ENCODE peak calls at places on chromosomes 3 and 15, in five cellular contexts. P, G, A, L and D are unnamed samples. For H3K4me1, the result is how much of the 10 kb centered on the place peaks cover.

GRCh38 chr15:47819158-47819557 is 101.9 kb downstream of the SEMA6D start:
- DNase-seq in L (peak), G (no peak), P (no peak), A (no peak), D (no peak)

GRCh38 chr3:50525987-50526386 is 22.6 kb upstream of the CACNA2D2 start:
- DNase-seq in L (peak), P (peak), A (peak), G (no peak), D (no peak)

GRCh38 chr15:99983171-99983891 is 250.1 kb upstream of the LYSMD4 start:
- DNase-seq in P (no peak), L (no peak), G (no peak), A (no peak), D (no peak)

GRCh38 chr3:141508067-141508436 is 21.2 kb downstream of the RASA2 start:
- DNase-seq in A (no peak), P (no peak), L (no peak), G (no peak), D (no peak)

GRCh38 chr3:9797196-9797945 is 4.5 kb downstream of the ARPC4 start:
- DNase-seq in A (no peak), G (no peak), L (no peak), P (no peak), D (no peak)

GRCh38 chr3:32347286-32348125 is 44.1 kb upstream of the CMTM7 start:
- DNase-seq in A (no peak), G (no peak), P (peak), L (peak), D (peak)

GRCh38 chr15:58981808-58982475 is 5.5 kb upstream of the RNF111 start:
- DNase-seq in G (no peak), P (no peak), A (no peak), L (no peak), D (no peak)

GRCh38 chr3:127458698-127459097 is 131.8 kb downstream of the TPRA1 start:
- DNase-seq in P (peak), L (no peak), G (no peak), A (peak), D (peak)

GRCh38 chr3:53772562-53773329 is 73.5 kb downstream of the CHDH start:
- DNase-seq in A (peak), G (no peak), P (no peak), L (no peak), D (no peak)

GRCh38 chr3:158785972-158786371 is 15.9 kb upstream of the MFSD1 start:
- DNase-seq in G (no peak), P (no peak), A (no peak), L (no peak), D (no peak)

GRCh38 chr15:38702178-38702912 is 137.7 kb upstream of the RASGRP1 start:
- DNase-seq in G (no peak), L (no peak), P (peak), A (no peak), D (peak)

GRCh38 chr15:68402432-68403160 is 29.4 kb downstream of the ITGA11 start:
- DNase-seq in P (no peak), L (no peak), A (no peak), G (no peak), D (no peak)

GRCh38 chr3:24616138-24616829 is 121.6 kb upstream of the THRB start:
- DNase-seq in A (no peak), P (peak), G (no peak), L (no peak), D (no peak)

GRCh38 chr3:58707390-58707930 is 40.9 kb upstream of the FAM3D start:
- DNase-seq in L (no peak), G (no peak), A (no peak), P (no peak), D (no peak)

GRCh38 chr3:130480736-130481135 is 36.2 kb upstream of the COL6A6 start:
- DNase-seq in G (no peak), L (peak), P (peak), A (peak), D (peak)

GRCh38 chr15:44550256-44550655 is 13.3 kb downstream of the EIF3J start:
- DNase-seq in P (no peak), G (no peak), A (peak), L (no peak), D (no peak)

GRCh38 chr3:175208316-175208715 is 349.2 kb downstream of the NAALADL2 start:
- DNase-seq in L (no peak), G (no peak), A (peak), P (no peak), D (no peak)

GRCh38 chr3:126124896-126125295 is 41.0 kb upstream of the SLC41A3 start:
- DNase-seq in G (no peak), A (no peak), P (no peak), L (no peak), D (no peak)

GRCh38 chr3:166405465-166405864 is 568.2 kb upstream of the BCHE start:
- DNase-seq in L (no peak), A (no peak), P (no peak), G (no peak), D (no peak)

GRCh38 chr3:128278761-128279593 is 125.7 kb downstream of the EEFSEC start:
- DNase-seq in L (peak), G (no peak), P (peak), A (peak), D (no peak)

GRCh38 chr3:127074900-127075360 is 92.0 kb downstream of the PLXNA1 start:
- DNase-seq in L (peak), G (no peak), A (peak), P (no peak), D (no peak)

GRCh38 chr15:58161436-58161835 is 23.3 kb downstream of the AQP9 start:
- DNase-seq in A (no peak), L (no peak), G (no peak), P (no peak), D (no peak)

GRCh38 chr3:103609472-103609871 is 1174.7 kb downstream of the ZPLD1 start:
- DNase-seq in P (no peak), G (no peak), L (no peak), A (no peak), D (no peak)

GRCh38 chr3:59300727-59301134 is 250.9 kb upstream of the CFAP20DC start:
- DNase-seq in A (peak), L (no peak), P (no peak), G (no peak), D (no peak)

GRCh38 chr15:91116379-91117067 is 16.5 kb downstream of the SV2B start:
- DNase-seq in L (no peak), A (no peak), G (no peak), P (no peak), D (no peak)

GRCh38 chr3:172647823-172648222 is 63.0 kb downstream of the NCEH1 start:
- DNase-seq in P (no peak), L (no peak), G (no peak), A (no peak), D (no peak)

GRCh38 chr3:163490119-163490518 is 1588.2 kb downstream of the SI start:
- DNase-seq in G (no peak), A (peak), L (peak), P (peak), D (peak)

GRCh38 chr3:185691622-185692021 is 105.5 kb downstream of the SENP2 start:
- DNase-seq in L (no peak), P (no peak), A (no peak), G (no peak), D (no peak)

GRCh38 chr3:5235655-5236054 is 48.1 kb downstream of the EDEM1 start:
- DNase-seq in A (no peak), P (no peak), L (no peak), G (no peak), D (no peak)

GRCh38 chr3:155485897-155486296 is 192.4 kb upstream of the STRIT1 start:
- DNase-seq in G (no peak), A (no peak), L (no peak), P (no peak), D (no peak)

GRCh38 chr15:52208306-52208946 is 17.2 kb upstream of the GNB5 start:
- DNase-seq in G (peak), P (peak), A (peak), L (peak), D (peak)

DNA sequence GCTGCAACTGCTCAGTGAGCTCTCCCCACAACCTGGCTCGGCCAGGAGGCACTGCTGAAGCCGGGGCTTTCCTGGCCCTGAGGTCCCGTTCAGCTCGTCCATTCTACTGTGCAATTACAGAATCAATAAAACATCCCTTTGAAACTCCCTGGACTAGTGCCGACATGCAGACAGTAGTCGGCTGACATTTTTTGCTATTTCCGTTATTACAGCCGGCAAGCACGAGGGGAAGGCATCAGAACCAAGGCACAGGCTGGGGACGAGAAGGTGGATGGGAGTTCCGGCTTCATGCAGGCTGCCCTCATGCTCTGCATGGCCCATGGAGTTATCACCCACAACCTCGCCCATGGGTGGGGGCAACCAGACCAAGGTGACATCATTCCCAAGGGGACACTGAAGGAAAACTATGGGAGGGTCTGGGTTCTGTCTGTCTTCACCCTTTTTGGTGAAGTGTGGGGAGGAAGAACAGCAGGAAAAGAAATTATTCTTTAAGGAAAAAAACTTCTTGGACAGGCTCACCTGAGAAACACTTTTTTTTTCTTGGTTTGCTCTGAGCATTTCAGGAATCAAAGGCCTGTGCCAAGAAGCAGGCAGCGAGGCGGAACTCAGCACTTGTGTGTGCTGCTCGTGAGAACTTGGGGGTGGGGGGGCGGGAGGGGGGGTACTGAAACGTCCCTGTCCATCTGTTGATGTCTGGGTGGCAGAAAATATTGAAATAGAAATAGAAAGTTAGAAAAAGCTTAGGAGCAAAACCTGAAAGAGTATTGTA is 154.5 kb downstream of the FOXP1 start:
- DNase-seq in A (peak), L (peak), P (peak), G (no peak), D (no peak)
- H3K4me3 ChIP-seq in A (no peak), L (no peak), P (no peak), G (no peak), D (no peak)

DNA sequence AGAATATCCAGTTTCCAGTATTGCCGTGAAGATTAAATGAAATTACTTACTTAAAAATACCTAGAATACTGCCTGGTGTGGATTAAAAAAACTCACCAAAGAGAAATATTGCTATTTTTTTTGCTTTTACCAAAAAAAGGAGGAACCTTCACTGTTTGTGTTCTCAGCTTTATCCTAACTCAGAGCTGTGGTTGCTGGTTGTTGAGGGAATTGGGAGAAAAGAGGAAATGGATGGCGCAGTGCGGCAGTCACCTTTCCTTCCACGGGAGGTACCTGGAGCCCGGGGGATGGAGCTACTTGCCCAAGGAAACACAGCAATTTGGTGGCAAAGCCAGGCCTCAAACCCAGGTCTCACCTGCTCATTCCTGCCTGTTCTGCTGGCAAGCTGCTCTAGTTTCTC is 270.3 kb downstream of the RPLP1 start:
- DNase-seq in G (no peak), L (no peak), A (no peak), P (no peak), D (no peak)
- H3K4me1 ChIP-seq in G (half or more), L (under half), A (under half), P (under half), D (under half)

GRCh38 chr3:114902691-114903101 is 244.4 kb downstream of the ZBTB20 start:
- DNase-seq in L (no peak), G (no peak), P (peak), A (peak), D (no peak)

GRCh38 chr3:114904633-114905032 is 242.5 kb downstream of the ZBTB20 start:
- DNase-seq in L (no peak), G (no peak), A (no peak), P (no peak), D (no peak)

GRCh38 chr3:114903213-114903612 is 243.9 kb downstream of the ZBTB20 start:
- DNase-seq in L (no peak), G (no peak), P (no peak), A (peak), D (no peak)

GRCh38 chr3:114899186-114899931 is 247.7 kb downstream of the ZBTB20 start:
- DNase-seq in G (no peak), A (no peak), P (peak), L (no peak), D (no peak)

GRCh38 chr3:114900908-114901307 is 246.2 kb downstream of the ZBTB20 start:
- DNase-seq in G (no peak), P (no peak), L (no peak), A (peak), D (no peak)
- H3K4me3 ChIP-seq in G (no peak), P (no peak), L (peak), A (peak), D (no peak)

GRCh38 chr15:62812515-62812835 is 230.1 kb upstream of the TPM1 start:
- DNase-seq in G (no peak), A (no peak), P (no peak), L (no peak), D (no peak)
- H3K4me1 ChIP-seq in G (under half), A (under half), P (under half), L (under half), D (under half)

GRCh38 chr3:194204793-194205065 is 68.8 kb downstream of the HES1 start:
- DNase-seq in G (no peak), L (no peak), A (no peak), P (no peak), D (no peak)

GRCh38 chr3:194204036-194204792 is 68.3 kb downstream of the HES1 start:
- DNase-seq in L (peak), G (no peak), P (peak), A (no peak), D (no peak)

GRCh38 chr3:194205675-194206133 is 69.8 kb downstream of the HES1 start:
- DNase-seq in P (no peak), A (no peak), L (no peak), G (no peak), D (peak)

GRCh38 chr3:194201953-194202666 is 66.2 kb downstream of the HES1 start:
- DNase-seq in P (no peak), L (no peak), G (no peak), A (no peak), D (no peak)

DNA sequence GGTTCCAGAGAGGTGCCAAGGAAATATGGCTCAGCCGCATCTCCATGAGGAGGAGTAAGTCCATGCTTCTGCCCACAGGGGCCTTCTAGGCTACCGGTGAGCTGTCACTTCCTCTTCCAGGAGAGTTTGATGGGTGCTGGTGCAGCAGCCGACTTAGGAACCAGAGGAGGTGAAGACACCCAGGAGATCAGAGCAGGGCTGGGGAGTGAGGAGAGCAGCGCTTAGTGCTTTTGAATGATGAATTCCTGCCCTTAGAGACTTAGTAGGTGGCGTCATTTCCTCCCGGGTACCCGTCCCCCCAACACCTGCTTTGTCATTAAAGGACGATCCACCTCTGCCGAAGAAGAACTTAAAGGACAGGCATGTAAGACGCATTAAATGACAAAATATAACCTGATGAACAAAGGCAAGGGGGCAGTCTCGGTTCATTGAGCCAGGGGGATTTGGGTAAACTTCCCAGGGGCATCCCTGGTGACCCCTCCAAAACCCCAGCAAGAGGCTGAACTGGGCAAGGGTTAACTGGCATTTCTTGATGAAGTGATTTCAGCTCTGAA is 67.6 kb downstream of the HES1 start:
- DNase-seq in G (no peak), A (no peak), P (no peak), L (no peak), D (no peak)
- H3K4me3 ChIP-seq in G (peak), A (peak), P (no peak), L (peak), D (peak)

GRCh38 chr3:120177907-120178306 is 83.7 kb upstream of the GSK3B start:
- DNase-seq in A (peak), G (no peak), L (no peak), P (no peak), D (no peak)

GRCh38 chr3:120182613-120183524 is 88.6 kb upstream of the GSK3B start:
- DNase-seq in P (no peak), A (peak), L (no peak), G (no peak), D (no peak)

GRCh38 chr3:120181632-120182031 is 87.4 kb upstream of the GSK3B start:
- DNase-seq in A (no peak), G (no peak), L (no peak), P (no peak), D (no peak)

GRCh38 chr3:120177151-120177550 is 82.9 kb upstream of the GSK3B start:
- DNase-seq in A (peak), L (peak), P (peak), G (no peak), D (no peak)

GRCh38 chr3:120180731-120181412 is 86.6 kb upstream of the GSK3B start:
- DNase-seq in P (no peak), A (no peak), L (no peak), G (no peak), D (peak)
- H3K4me1 ChIP-seq in P (under half), A (under half), L (under half), G (under half), D (under half)

DNA sequence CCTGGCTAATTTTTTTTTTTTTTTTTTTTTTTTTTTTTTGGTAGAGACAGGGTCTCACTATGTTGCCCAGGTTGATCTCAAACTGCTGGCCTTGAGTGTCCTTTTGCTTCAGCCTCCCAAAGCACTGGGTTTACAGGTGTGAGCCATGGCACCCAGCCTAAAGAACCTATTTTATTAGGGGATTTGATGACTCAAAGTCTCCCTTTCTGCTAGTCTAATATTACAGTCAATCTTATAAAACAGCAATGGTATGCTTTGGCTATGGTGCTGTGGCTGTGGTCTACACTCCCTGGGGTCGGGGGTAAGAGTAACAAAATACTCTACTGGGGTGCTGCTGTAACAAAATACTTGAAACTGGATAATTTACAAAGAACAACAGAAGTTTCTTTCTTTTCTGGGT is 44.8 kb downstream of the ZNF589 start:
- DNase-seq in G (no peak), A (peak), P (no peak), L (no peak), D (no peak)
- H3K4me3 ChIP-seq in G (no peak), A (no peak), P (no peak), L (no peak), D (no peak)

GRCh38 chr15:41918506-41919126 is 24.8 kb upstream of the SPTBN5 start:
- DNase-seq in A (no peak), P (no peak), G (no peak), L (no peak), D (no peak)
- H3K4me1 ChIP-seq in A (under half), P (under half), G (under half), L (under half), D (under half)

GRCh38 chr3:170611746-170612145 is 25.9 kb upstream of the SLC7A14 start:
- DNase-seq in G (no peak), A (no peak), L (no peak), P (no peak), D (no peak)
- H3K4me3 ChIP-seq in G (no peak), A (no peak), L (no peak), P (no peak), D (no peak)

DNA sequence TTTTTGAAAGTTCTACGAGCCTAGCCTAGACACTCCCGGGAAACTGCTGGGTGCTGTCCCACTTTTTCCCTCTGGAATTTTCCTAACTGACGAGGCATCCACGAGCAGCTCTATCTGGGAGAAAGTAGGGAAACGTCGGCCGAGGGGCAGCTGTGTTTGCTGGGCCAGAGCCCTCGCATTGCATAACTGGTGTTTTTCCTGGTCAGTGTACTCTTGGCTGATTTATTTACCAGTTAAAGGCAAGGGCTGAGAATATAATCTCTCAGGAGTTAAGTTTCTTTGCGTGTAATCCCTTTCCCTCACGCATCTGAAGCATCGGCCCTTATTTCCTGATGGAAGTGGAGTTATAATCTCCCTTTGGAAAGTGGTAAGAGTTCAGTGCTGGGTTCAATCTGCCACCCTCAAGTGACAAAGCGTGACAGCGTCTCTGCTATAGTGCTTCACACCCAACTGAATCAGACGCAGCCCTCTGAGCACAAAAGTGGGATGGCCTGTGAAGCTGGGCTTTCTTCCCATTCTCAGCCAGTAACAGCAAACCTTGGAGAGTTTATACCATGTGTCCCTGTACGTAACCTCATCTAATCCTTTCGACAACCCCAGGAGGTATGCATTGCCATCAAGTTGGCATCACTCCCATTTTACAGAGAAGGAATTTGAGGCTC is 311.5 kb downstream of the RORA start:
- DNase-seq in A (peak), P (peak), G (no peak), L (peak), D (no peak)
- H3K4me1 ChIP-seq in A (under half), P (under half), G (under half), L (under half), D (under half)